ENCODE peak calls at places on chromosomes 6 and 20, in five cellular contexts. M is activated T-cell treated with anti-CD3 and anti-CD28 coated beads for 1 hour; G is central memory CD4-positive, alpha-beta T cell; I is germinal center; Z is psoas muscle. U is an unnamed sample.

GRCh38 chr6:9623228-9623832 is 791.5 kb downstream of the TFAP2A start:
- DNase-seq in M (no peak), G (no peak), I (no peak), Z (no peak), U (no peak)

GRCh38 chr20:61886721-61887658 is 178.7 kb downstream of the TAF4 start:
- DNase-seq in M (peak), G (peak), I (peak), Z (peak), U (no peak)

GRCh38 chr6:128827675-128828464 is 55.1 kb upstream of the LAMA2 start:
- DNase-seq in M (no peak), G (no peak), I (no peak), Z (no peak), U (no peak)

GRCh38 chr20:1467355-1468116 is 887 bp upstream of the NSFL1C start:
- DNase-seq in M (peak), G (no peak), I (peak), Z (no peak), U (peak)

GRCh38 chr20:32454164-32455145 is 96.3 kb downstream of the ASXL1 start:
- DNase-seq in M (no peak), G (no peak), I (no peak), Z (peak), U (no peak)

GRCh38 chr6:45663181-45664180 is 285.7 kb upstream of the SUPT3H start:
- DNase-seq in M (peak), G (no peak), I (peak), Z (peak), U (no peak)

GRCh38 chr6:155389130-155389529 is 66.5 kb downstream of the NOX3 start:
- DNase-seq in M (no peak), G (no peak), I (no peak), Z (no peak), U (no peak)

GRCh38 chr6:136250686-136251008 is 536 bp upstream of the MTFR2 start:
- DNase-seq in M (no peak), G (no peak), I (peak), Z (no peak), U (no peak)

GRCh38 chr20:18188446-18188845 is 50.8 kb downstream of the KAT14 start:
- DNase-seq in M (no peak), G (no peak), I (no peak), Z (no peak), U (no peak)